ENCODE peak calls at places on chromosomes 7 and 10, in five cellular contexts. W is GF-D8; C is activated CD4-positive, alpha-beta T cell treated with anti-CD3 and anti-CD28 coated beads for 24 hours; M is BJ; A is spleen. U is an unnamed sample.
A peak's percentile ranks its signal among the peaks of the same experiment; 100 is the strongest.

GRCh38 chr10:97584798-97585438 is 729 bp downstream of the HOGA1 start:
- DNase-seq in W (no peak), C (no peak), M (no peak), A (peak; percentile 33), U (no peak)

GRCh38 chr7:78585958-78586357 is 787.4 kb downstream of the PHTF2 start:
- DNase-seq in W (no peak), C (no peak), M (no peak), A (no peak), U (no peak)

GRCh38 chr10:90930070-90930837 is 9.4 kb upstream of the ANKRD1 start:
- DNase-seq in W (no peak), C (no peak), M (peak; percentile 81), A (no peak), U (peak; percentile 42)

GRCh38 chr10:10658157-10658556 is 359.5 kb upstream of the CELF2 start:
- DNase-seq in W (no peak), C (no peak), M (no peak), A (no peak), U (no peak)

GRCh38 chr7:150999001-150999400 is 8.2 kb downstream of the NOS3 start:
- DNase-seq in W (no peak), C (no peak), M (no peak), A (no peak), U (no peak)

GRCh38 chr7:51354897-51355296 is 38.3 kb upstream of the COBL start:
- DNase-seq in W (no peak), C (no peak), M (no peak), A (no peak), U (no peak)

GRCh38 chr7:43362652-43363428 is 220.1 kb upstream of the STK17A start:
- DNase-seq in W (no peak), C (no peak), M (peak; percentile 34), A (no peak), U (no peak)

GRCh38 chr10:71801357-71801756 is 28.0 kb upstream of the VSIR start:
- DNase-seq in W (no peak), C (no peak), M (no peak), A (peak; percentile 37), U (no peak)

GRCh38 chr10:99621454-99622246 is 1.4 kb upstream of the SLC25A28 start:
- DNase-seq in W (peak; percentile 69), C (no peak), M (no peak), A (peak; percentile 82), U (no peak)

GRCh38 chr7:155780884-155781283 is 31.4 kb downstream of the SHH start:
- DNase-seq in W (no peak), C (no peak), M (no peak), A (peak; percentile 57), U (no peak)

GRCh38 chr10:78778446-78779338 is 290.1 kb upstream of the ZMIZ1 start:
- DNase-seq in W (no peak), C (no peak), M (no peak), A (peak; percentile 61), U (no peak)

GRCh38 chr10:123645615-123646014 is 20.5 kb upstream of the GPR26 start:
- DNase-seq in W (no peak), C (no peak), M (no peak), A (no peak), U (no peak)